ENCODE peak calls at places on chromosomes 4 and X, in seven cellular contexts. S, Q, F, D, J, P and U are unnamed samples.

GRCh38 chr4:83174844-83175414 is 60.4 kb upstream of the PLAC8 start:
- DNase-seq in S (no peak), Q (no peak), F (no peak), D (no peak), J (no peak), P (no peak), U (no peak)

GRCh38 chr4:40205259-40206198 is 8.7 kb downstream of the RHOH start:
- DNase-seq in S (no peak), Q (no peak), F (no peak), D (no peak), J (no peak), P (no peak), U (peak; percentile 60)

GRCh38 chrX:65644621-65645287 is 22.7 kb upstream of the MSN start:
- DNase-seq in S (peak; percentile 91), Q (no peak), F (no peak), D (peak; percentile 36), J (peak; percentile 79), P (peak; percentile 42), U (peak; percentile 70)

GRCh38 chr4:42216569-42216968 is 64.1 kb upstream of the BEND4 start:
- DNase-seq in S (no peak), Q (no peak), F (no peak), D (no peak), J (no peak), P (no peak), U (no peak)

GRCh38 chr4:27084685-27085356 is 224.2 kb downstream of the STIM2 start:
- DNase-seq in S (no peak), Q (peak; percentile 55), F (no peak), D (peak; percentile 74), J (no peak), P (no peak), U (peak; percentile 60)

GRCh38 chrX:103405009-103405333 is 28.6 kb downstream of the BEX3 start:
- DNase-seq in S (no peak), Q (no peak), F (no peak), D (no peak), J (no peak), P (no peak), U (no peak)

GRCh38 chrX:118521435-118521834 is 25.8 kb downstream of the DOCK11 start:
- DNase-seq in S (no peak), Q (no peak), F (no peak), D (no peak), J (no peak), P (no peak), U (no peak)

GRCh38 chr4:151641167-151641566 is 119.6 kb downstream of the GATB start:
- DNase-seq in S (no peak), Q (no peak), F (no peak), D (no peak), J (no peak), P (peak; percentile 3), U (peak; percentile 10)

GRCh38 chrX:31223817-31224216 is 152.0 kb upstream of the FTHL17 start:
- DNase-seq in S (no peak), Q (no peak), F (no peak), D (no peak), J (no peak), P (peak; percentile 38), U (no peak)

GRCh38 chr4:8871417-8872401 is at the start of gene HMX1:
- DNase-seq in S (peak; percentile 62), Q (no peak), F (no peak), D (peak; percentile 91), J (no peak), P (no peak), U (peak; percentile 11)

GRCh38 chr4:147580396-147580795 is 36.8 kb upstream of the TMEM184C start:
- DNase-seq in S (no peak), Q (no peak), F (no peak), D (no peak), J (no peak), P (no peak), U (no peak)

GRCh38 chr4:39233783-39234182 is 51.5 kb downstream of the WDR19 start:
- DNase-seq in S (no peak), Q (no peak), F (no peak), D (no peak), J (no peak), P (no peak), U (no peak)